ENCODE peak calls at places on chromosomes 5 and 9, in four cellular contexts. G is A673, V is dorsolateral prefrontal cortex, H is stomach. F is an unnamed sample.

GRCh38 chr9:14887149-14887548 is 23.1 kb downstream of the FREM1 start:
- DNase-seq in G (no peak), V (no peak), H (no peak), F (no peak)

GRCh38 chr5:175746851-175747250 is 89.0 kb downstream of the HRH2 start:
- DNase-seq in G (peak), V (no peak), H (no peak), F (no peak)

GRCh38 chr5:91978221-91978882 is 595.2 kb upstream of the ARRDC3 start:
- DNase-seq in G (no peak), V (no peak), H (no peak), F (no peak)

GRCh38 chr9:2798423-2798822 is 45.5 kb downstream of the PUM3 start:
- DNase-seq in G (no peak), V (no peak), H (no peak), F (no peak)

GRCh38 chr9:93200989-93201339 is 17.0 kb downstream of the WNK2 start:
- DNase-seq in G (no peak), V (no peak), H (no peak), F (no peak)

GRCh38 chr9:136157477-136158265 is 39.0 kb upstream of the TMEM250 start:
- DNase-seq in G (no peak), V (no peak), H (no peak), F (peak)

GRCh38 chr5:134145779-134146581 is 30.8 kb downstream of the SKP1 start:
- DNase-seq in G (peak), V (peak), H (peak), F (peak)

GRCh38 chr9:116687762-116688160 is 656 bp downstream of the TRIM32 start:
- DNase-seq in G (peak), V (no peak), H (no peak), F (no peak)

GRCh38 chr9:132043708-132044107 is 36.0 kb downstream of the MED27 start:
- DNase-seq in G (no peak), V (no peak), H (no peak), F (no peak)

GRCh38 chr9:113152699-113153098 is 1.9 kb downstream of the SLC31A2 start:
- DNase-seq in G (no peak), V (no peak), H (no peak), F (no peak)

GRCh38 chr5:168407222-168407621 is 79.0 kb upstream of the RARS1 start:
- DNase-seq in G (no peak), V (no peak), H (no peak), F (no peak)

GRCh38 chr5:179906795-179907569 is 715 bp downstream of the TBC1D9B start:
- DNase-seq in G (peak), V (no peak), H (peak), F (peak)

GRCh38 chr5:178160176-178160575 is 6.5 kb upstream of the NHP2 start:
- DNase-seq in G (no peak), V (no peak), H (no peak), F (no peak)

GRCh38 chr9:116020146-116020545 is 133.4 kb upstream of the PAPPA start:
- DNase-seq in G (no peak), V (no peak), H (no peak), F (no peak)

GRCh38 chr5:149902177-149902576 is 42.4 kb downstream of the PDE6A start:
- DNase-seq in G (peak), V (no peak), H (no peak), F (no peak)

GRCh38 chr5:35857606-35858205 is 1.0 kb downstream of the IL7R start:
- DNase-seq in G (peak), V (no peak), H (no peak), F (peak)

GRCh38 chr5:169861433-169861832 is 118.9 kb downstream of the INSYN2B start:
- DNase-seq in G (no peak), V (no peak), H (no peak), F (no peak)

GRCh38 chr9:117763314-117763713 is 59.1 kb downstream of the TLR4 start:
- DNase-seq in G (peak), V (no peak), H (no peak), F (peak)

GRCh38 chr5:159106569-159107282 is 7.0 kb upstream of the EBF1 start:
- DNase-seq in G (peak), V (peak), H (peak), F (peak)

GRCh38 chr5:1318659-1319251 is 23.9 kb upstream of the TERT start:
- DNase-seq in G (no peak), V (no peak), H (no peak), F (no peak)

GRCh38 chr9:108363321-108363720 is 492.5 kb downstream of the ACTL7B start:
- DNase-seq in G (no peak), V (no peak), H (no peak), F (no peak)

GRCh38 chr9:37944266-37944650 is 40.3 kb upstream of the SLC25A51 start:
- DNase-seq in G (no peak), V (no peak), H (no peak), F (peak)

GRCh38 chr5:126594077-126594476 is 942 bp downstream of the ALDH7A1 start:
- DNase-seq in G (no peak), V (no peak), H (no peak), F (peak)

DNA sequence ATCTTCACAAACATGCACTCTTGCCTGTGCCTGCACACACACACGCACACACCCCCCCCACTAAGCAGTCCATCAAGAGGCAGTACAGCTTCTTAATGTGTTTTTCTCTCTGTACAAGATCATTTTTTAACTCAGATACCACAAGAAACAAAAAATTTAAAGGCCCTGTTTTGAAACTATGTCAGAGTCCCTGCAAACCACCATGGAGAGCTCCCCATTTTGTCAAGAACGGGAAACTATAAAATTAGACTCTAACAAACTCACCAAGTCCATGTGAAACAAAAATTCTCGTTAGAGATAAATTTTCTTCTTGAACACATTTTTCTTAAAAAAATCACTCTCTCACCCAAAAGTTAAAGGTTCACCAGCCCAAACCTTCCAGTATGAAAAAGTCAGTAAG is 86.3 kb downstream of the ELAVL2 start:
- DNase-seq in G (no peak), V (no peak), H (no peak), F (no peak)
- TF ChIP-seq CTCF in G (no peak), V (no peak), H (no peak), F (no peak)

DNA sequence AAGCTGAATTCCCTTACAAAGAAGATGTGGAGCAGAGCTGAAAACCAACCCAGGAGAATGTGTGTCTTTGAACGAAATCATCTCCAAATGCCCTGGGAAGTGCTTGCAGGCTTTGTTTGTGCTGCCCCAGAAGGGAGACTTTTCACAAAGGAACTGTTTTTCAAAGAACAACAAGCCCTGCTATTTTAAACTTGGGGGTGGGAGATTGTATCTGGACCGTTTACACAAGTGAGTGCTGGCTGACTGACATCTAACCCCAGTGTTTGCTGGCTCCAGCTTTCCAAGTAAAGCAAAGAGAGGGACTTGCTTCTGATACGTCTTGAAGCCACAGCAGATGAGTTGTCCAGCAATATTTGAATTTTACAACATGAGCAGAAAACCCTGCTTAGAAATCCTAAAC is 1.6 kb downstream of the ADAMTS12 start:
- DNase-seq in G (no peak), V (no peak), H (no peak), F (peak)
- H3K4me3 ChIP-seq in G (no peak), V (no peak), H (no peak), F (peak)

DNA sequence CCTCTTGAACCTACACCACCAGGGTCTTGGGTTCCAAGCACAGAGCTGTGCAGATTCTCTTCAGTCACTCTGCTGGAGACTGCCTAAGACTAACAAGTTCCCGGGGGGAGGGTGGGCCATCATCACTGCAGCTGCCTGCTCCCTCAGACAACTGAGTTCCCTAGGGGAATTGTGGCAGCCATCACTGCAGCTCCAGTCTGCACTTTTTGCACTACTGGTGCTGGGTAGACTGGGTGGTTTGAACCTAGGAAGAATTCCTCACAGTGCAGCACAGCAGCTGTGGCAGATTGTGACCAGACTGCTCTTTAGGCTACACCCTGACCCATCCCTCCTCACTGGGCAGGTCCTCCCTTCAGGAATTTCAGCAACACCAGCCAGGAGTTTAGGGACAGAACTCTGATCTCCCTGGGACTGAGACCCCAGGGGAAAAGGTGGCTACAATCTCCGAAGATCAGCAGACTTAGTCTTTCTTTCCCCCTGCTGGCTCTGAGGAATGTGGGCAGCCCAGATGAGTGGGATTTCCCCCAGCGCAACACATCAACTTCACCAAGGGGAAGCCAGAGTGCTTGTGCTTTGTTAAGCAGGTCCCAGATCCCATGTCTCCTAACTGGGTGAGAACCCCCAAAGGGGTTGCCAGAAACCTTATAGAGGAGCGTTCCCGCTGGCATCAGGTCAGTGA is 30.9 kb upstream of the RGMB start:
- DNase-seq in G (peak), V (no peak), H (no peak), F (no peak)
- TF ChIP-seq CTCF in G (no peak), V (no peak), H (no peak), F (no peak)

GRCh38 chr9:27382989-27383388 is 86.0 kb upstream of the EQTN start:
- DNase-seq in G (no peak), V (no peak), H (no peak), F (no peak)
- H3K4me3 ChIP-seq in G (no peak), V (no peak), H (no peak), F (no peak)

GRCh38 chr9:120808931-120809330 is 15.7 kb upstream of the FBXW2 start:
- DNase-seq in G (no peak), V (no peak), H (no peak), F (no peak)
- TF ChIP-seq CTCF in G (no peak), V (no peak), H (no peak), F (no peak)

GRCh38 chr9:137592767-137593166 is 2.5 kb upstream of the ZMYND19 start:
- DNase-seq in G (no peak), V (no peak), H (peak), F (no peak)
- H3K4me3 ChIP-seq in G (no peak), V (no peak), H (no peak), F (no peak)